ENCODE peak calls at places on chromosomes 11 and 22, in eight cellular contexts. One of them, this sample, is unnamed.
A peak's percentile ranks its signal among the peaks of the same experiment; 100 is the strongest.

GRCh38 chr11:116257871-116258270 is 514.9 kb downstream of the BUD13 start:
- DNase-seq in NB4: no peak
- DNase-seq in RCC 7860: no peak
- DNase-seq in germinal center: no peak
- DNase-seq in T47D: no peak
- DNase-seq in SW 1271: no peak
- DNase-seq in brain microvascular endothelial cell: no peak
- DNase-seq in OCI-LY7: no peak
- DNase-seq in this sample: no peak

GRCh38 chr11:75272821-75273301 is 32.3 kb downstream of the TPBGL start:
- DNase-seq in NB4: no peak
- DNase-seq in RCC 7860: no peak
- DNase-seq in germinal center: no peak
- DNase-seq in T47D: no peak
- DNase-seq in SW 1271: no peak
- DNase-seq in brain microvascular endothelial cell: no peak
- DNase-seq in OCI-LY7: no peak
- DNase-seq in this sample: no peak

GRCh38 chr11:40513281-40513680 is 946.2 kb downstream of the LRRC4C start:
- DNase-seq in NB4: no peak
- DNase-seq in RCC 7860: no peak
- DNase-seq in germinal center: no peak
- DNase-seq in T47D: peak; percentile 6
- DNase-seq in SW 1271: no peak
- DNase-seq in brain microvascular endothelial cell: no peak
- DNase-seq in OCI-LY7: no peak
- DNase-seq in this sample: no peak

GRCh38 chr11:47260366-47260765 is 2.6 kb downstream of the NR1H3 start:
- DNase-seq in NB4: no peak
- DNase-seq in RCC 7860: no peak
- DNase-seq in germinal center: no peak
- DNase-seq in T47D: no peak
- DNase-seq in SW 1271: no peak
- DNase-seq in brain microvascular endothelial cell: no peak
- DNase-seq in OCI-LY7: no peak
- DNase-seq in this sample: no peak

GRCh38 chr11:77884829-77885190 is 63.9 kb downstream of the AAMDC start:
- DNase-seq in NB4: no peak
- DNase-seq in RCC 7860: no peak
- DNase-seq in germinal center: no peak
- DNase-seq in T47D: no peak
- DNase-seq in SW 1271: no peak
- DNase-seq in brain microvascular endothelial cell: no peak
- DNase-seq in OCI-LY7: no peak
- DNase-seq in this sample: no peak

GRCh38 chr11:75200051-75200450 is 40.5 kb upstream of the TPBGL start:
- DNase-seq in NB4: no peak
- DNase-seq in RCC 7860: no peak
- DNase-seq in germinal center: no peak
- DNase-seq in T47D: no peak
- DNase-seq in SW 1271: no peak
- DNase-seq in brain microvascular endothelial cell: no peak
- DNase-seq in OCI-LY7: no peak
- DNase-seq in this sample: no peak

GRCh38 chr11:3129181-3129590 is 35.9 kb downstream of the OSBPL5 start:
- DNase-seq in NB4: no peak
- DNase-seq in RCC 7860: no peak
- DNase-seq in germinal center: no peak
- DNase-seq in T47D: no peak
- DNase-seq in SW 1271: no peak
- DNase-seq in brain microvascular endothelial cell: no peak
- DNase-seq in OCI-LY7: no peak
- DNase-seq in this sample: no peak

GRCh38 chr11:70303070-70303469 is 32.6 kb downstream of the PPFIA1 start:
- DNase-seq in NB4: no peak
- DNase-seq in RCC 7860: no peak
- DNase-seq in germinal center: no peak
- DNase-seq in T47D: no peak
- DNase-seq in SW 1271: no peak
- DNase-seq in brain microvascular endothelial cell: no peak
- DNase-seq in OCI-LY7: no peak
- DNase-seq in this sample: no peak

GRCh38 chr11:6357222-6357621 is 33.1 kb upstream of the SMPD1 start:
- DNase-seq in NB4: peak; percentile 46
- DNase-seq in RCC 7860: peak; percentile 67
- DNase-seq in germinal center: no peak
- DNase-seq in T47D: no peak
- DNase-seq in SW 1271: no peak
- DNase-seq in brain microvascular endothelial cell: peak; percentile 92
- DNase-seq in OCI-LY7: no peak
- DNase-seq in this sample: no peak

GRCh38 chr11:124935548-124936514 is at the start of gene HEPACAM:
- DNase-seq in NB4: no peak
- DNase-seq in RCC 7860: no peak
- DNase-seq in germinal center: no peak
- DNase-seq in T47D: no peak
- DNase-seq in SW 1271: no peak
- DNase-seq in brain microvascular endothelial cell: no peak
- DNase-seq in OCI-LY7: no peak
- DNase-seq in this sample: no peak

GRCh38 chr11:12694182-12694531 is 19.9 kb downstream of the TEAD1 start:
- DNase-seq in NB4: no peak
- DNase-seq in RCC 7860: no peak
- DNase-seq in germinal center: no peak
- DNase-seq in T47D: no peak
- DNase-seq in SW 1271: peak; percentile 56
- DNase-seq in brain microvascular endothelial cell: no peak
- DNase-seq in OCI-LY7: peak; percentile 16
- DNase-seq in this sample: no peak

GRCh38 chr22:20652582-20652981 is 121.3 kb upstream of the SERPIND1 start:
- DNase-seq in NB4: no peak
- DNase-seq in RCC 7860: no peak
- DNase-seq in germinal center: no peak
- DNase-seq in T47D: peak; percentile 20
- DNase-seq in SW 1271: no peak
- DNase-seq in brain microvascular endothelial cell: no peak
- DNase-seq in OCI-LY7: no peak
- DNase-seq in this sample: peak; percentile 46

GRCh38 chr11:106271126-106271525 is 193.7 kb downstream of the AASDHPPT start:
- DNase-seq in NB4: no peak
- DNase-seq in RCC 7860: no peak
- DNase-seq in germinal center: no peak
- DNase-seq in T47D: no peak
- DNase-seq in SW 1271: no peak
- DNase-seq in brain microvascular endothelial cell: no peak
- DNase-seq in OCI-LY7: no peak
- DNase-seq in this sample: no peak

GRCh38 chr22:29060251-29060650 is 1.4 kb downstream of the C22orf31 start:
- DNase-seq in NB4: no peak
- DNase-seq in RCC 7860: no peak
- DNase-seq in germinal center: no peak
- DNase-seq in T47D: no peak
- DNase-seq in SW 1271: no peak
- DNase-seq in brain microvascular endothelial cell: no peak
- DNase-seq in OCI-LY7: no peak
- DNase-seq in this sample: no peak

GRCh38 chr11:100890779-100891178 is 203.7 kb downstream of the ARHGAP42 start:
- DNase-seq in NB4: no peak
- DNase-seq in RCC 7860: no peak
- DNase-seq in germinal center: no peak
- DNase-seq in T47D: no peak
- DNase-seq in SW 1271: no peak
- DNase-seq in brain microvascular endothelial cell: peak; percentile 77
- DNase-seq in OCI-LY7: no peak
- DNase-seq in this sample: no peak

GRCh38 chr11:97290444-97291041 is 900.7 kb downstream of the JRKL start:
- DNase-seq in NB4: no peak
- DNase-seq in RCC 7860: no peak
- DNase-seq in germinal center: no peak
- DNase-seq in T47D: no peak
- DNase-seq in SW 1271: no peak
- DNase-seq in brain microvascular endothelial cell: no peak
- DNase-seq in OCI-LY7: no peak
- DNase-seq in this sample: no peak

GRCh38 chr22:17878186-17878694 is 104.0 kb upstream of the BID start:
- DNase-seq in NB4: no peak
- DNase-seq in RCC 7860: no peak
- DNase-seq in germinal center: no peak
- DNase-seq in T47D: no peak
- DNase-seq in SW 1271: no peak
- DNase-seq in brain microvascular endothelial cell: no peak
- DNase-seq in OCI-LY7: no peak
- DNase-seq in this sample: no peak

GRCh38 chr22:18068381-18068988 is 9.3 kb upstream of the PEX26 start:
- DNase-seq in NB4: no peak
- DNase-seq in RCC 7860: no peak
- DNase-seq in germinal center: no peak
- DNase-seq in T47D: peak; percentile 36
- DNase-seq in SW 1271: no peak
- DNase-seq in brain microvascular endothelial cell: no peak
- DNase-seq in OCI-LY7: no peak
- DNase-seq in this sample: no peak

This sample was measured in activated CD4-positive, alpha-beta T cell treated with anti-CD3 and anti-CD28 coated beads, Interleukin-2, amount 10 ng/mL, durations not matched to agents 24 days and 14 days.